ENCODE peak calls at places on chromosomes 12 and 14, in six cellular contexts. One of them, this sample, is unnamed.

GRCh38 chr14:50311974-50312733 is at the start of the genes DMAC2L and L2HGDH:
- DNase-seq in hypothalamus: peak
- DNase-seq in NCI-H1694 treated with DMSO at 0.1 percent for 48 hours: peak
- DNase-seq in stimulated activated CD8-positive, alpha-beta memory T cell treated with anti-CD3 and anti-CD28 coated beads, Interleukin-4, amount 100 ng/mL, for 48 hours: peak
- DNase-seq in ACHN: peak
- DNase-seq in transverse colon: peak
- DNase-seq in this sample: peak

GRCh38 chr14:23141706-23142467 is 22.8 kb upstream of the CEBPE start:
- DNase-seq in hypothalamus: no peak
- DNase-seq in NCI-H1694 treated with DMSO at 0.1 percent for 48 hours: no peak
- DNase-seq in stimulated activated CD8-positive, alpha-beta memory T cell treated with anti-CD3 and anti-CD28 coated beads, Interleukin-4, amount 100 ng/mL, for 48 hours: no peak
- DNase-seq in ACHN: no peak
- DNase-seq in transverse colon: peak
- DNase-seq in this sample: no peak

GRCh38 chr14:41925409-41925808 is 318.7 kb downstream of the LRFN5 start:
- DNase-seq in hypothalamus: no peak
- DNase-seq in NCI-H1694 treated with DMSO at 0.1 percent for 48 hours: peak
- DNase-seq in stimulated activated CD8-positive, alpha-beta memory T cell treated with anti-CD3 and anti-CD28 coated beads, Interleukin-4, amount 100 ng/mL, for 48 hours: no peak
- DNase-seq in ACHN: peak
- DNase-seq in transverse colon: no peak
- DNase-seq in this sample: peak

GRCh38 chr14:95092723-95093122 is 64.6 kb downstream of the DICER1 start:
- DNase-seq in hypothalamus: no peak
- DNase-seq in NCI-H1694 treated with DMSO at 0.1 percent for 48 hours: no peak
- DNase-seq in stimulated activated CD8-positive, alpha-beta memory T cell treated with anti-CD3 and anti-CD28 coated beads, Interleukin-4, amount 100 ng/mL, for 48 hours: no peak
- DNase-seq in ACHN: no peak
- DNase-seq in transverse colon: no peak
- DNase-seq in this sample: no peak

GRCh38 chr12:109246221-109246620 is 62.9 kb downstream of the FOXN4 start:
- DNase-seq in hypothalamus: no peak
- DNase-seq in NCI-H1694 treated with DMSO at 0.1 percent for 48 hours: no peak
- DNase-seq in stimulated activated CD8-positive, alpha-beta memory T cell treated with anti-CD3 and anti-CD28 coated beads, Interleukin-4, amount 100 ng/mL, for 48 hours: no peak
- DNase-seq in ACHN: no peak
- DNase-seq in transverse colon: no peak
- DNase-seq in this sample: no peak

GRCh38 chr12:48216785-48217184 is 13.7 kb upstream of the OR10AD1 start:
- DNase-seq in hypothalamus: no peak
- DNase-seq in NCI-H1694 treated with DMSO at 0.1 percent for 48 hours: no peak
- DNase-seq in stimulated activated CD8-positive, alpha-beta memory T cell treated with anti-CD3 and anti-CD28 coated beads, Interleukin-4, amount 100 ng/mL, for 48 hours: no peak
- DNase-seq in ACHN: no peak
- DNase-seq in transverse colon: no peak
- DNase-seq in this sample: peak

GRCh38 chr12:114238808-114239207 is 167.1 kb downstream of the TBX5 start:
- DNase-seq in hypothalamus: no peak
- DNase-seq in NCI-H1694 treated with DMSO at 0.1 percent for 48 hours: no peak
- DNase-seq in stimulated activated CD8-positive, alpha-beta memory T cell treated with anti-CD3 and anti-CD28 coated beads, Interleukin-4, amount 100 ng/mL, for 48 hours: no peak
- DNase-seq in ACHN: no peak
- DNase-seq in transverse colon: no peak
- DNase-seq in this sample: no peak

GRCh38 chr14:92973265-92973797 is 50.4 kb downstream of the CHGA start:
- DNase-seq in hypothalamus: peak
- DNase-seq in NCI-H1694 treated with DMSO at 0.1 percent for 48 hours: peak
- DNase-seq in stimulated activated CD8-positive, alpha-beta memory T cell treated with anti-CD3 and anti-CD28 coated beads, Interleukin-4, amount 100 ng/mL, for 48 hours: peak
- DNase-seq in ACHN: no peak
- DNase-seq in transverse colon: peak
- DNase-seq in this sample: no peak

GRCh38 chr12:25852792-25853191 is 105.7 kb upstream of the RASSF8 start:
- DNase-seq in hypothalamus: no peak
- DNase-seq in NCI-H1694 treated with DMSO at 0.1 percent for 48 hours: no peak
- DNase-seq in stimulated activated CD8-positive, alpha-beta memory T cell treated with anti-CD3 and anti-CD28 coated beads, Interleukin-4, amount 100 ng/mL, for 48 hours: no peak
- DNase-seq in ACHN: no peak
- DNase-seq in transverse colon: no peak
- DNase-seq in this sample: no peak